ENCODE peak calls at places on chromosomes 4 and X, in seven cellular contexts. One of them, this sample, is unnamed.

GRCh38 chr4:100907465-100908454 is 389.9 kb upstream of the EMCN start:
- DNase-seq in suprapubic skin: no peak
- DNase-seq in spleen: no peak
- DNase-seq in mammary epithelial cell: peak
- DNase-seq in cardiac muscle cell: no peak
- DNase-seq in lung: no peak
- DNase-seq in lower leg skin: no peak
- DNase-seq in this sample: peak

GRCh38 chrX:97743014-97743413 is 859.3 kb downstream of the RPA4 start:
- DNase-seq in suprapubic skin: no peak
- DNase-seq in spleen: no peak
- DNase-seq in mammary epithelial cell: no peak
- DNase-seq in cardiac muscle cell: no peak
- DNase-seq in lung: no peak
- DNase-seq in lower leg skin: no peak
- DNase-seq in this sample: peak

GRCh38 chr4:150007512-150007911 is 70.7 kb upstream of the DCLK2 start:
- DNase-seq in suprapubic skin: no peak
- DNase-seq in spleen: no peak
- DNase-seq in mammary epithelial cell: peak
- DNase-seq in cardiac muscle cell: no peak
- DNase-seq in lung: no peak
- DNase-seq in lower leg skin: no peak
- DNase-seq in this sample: no peak

GRCh38 chr4:2049381-2049780 is 9.7 kb upstream of the NAT8L start:
- DNase-seq in suprapubic skin: no peak
- DNase-seq in spleen: peak
- DNase-seq in mammary epithelial cell: no peak
- DNase-seq in cardiac muscle cell: no peak
- DNase-seq in lung: no peak
- DNase-seq in lower leg skin: peak
- DNase-seq in this sample: no peak

GRCh38 chr4:181688416-181688815 is 554.8 kb upstream of the TENM3 start:
- DNase-seq in suprapubic skin: no peak
- DNase-seq in spleen: no peak
- DNase-seq in mammary epithelial cell: no peak
- DNase-seq in cardiac muscle cell: no peak
- DNase-seq in lung: no peak
- DNase-seq in lower leg skin: no peak
- DNase-seq in this sample: no peak

GRCh38 chrX:136789856-136790255 is 9.1 kb upstream of the ARHGEF6 start:
- DNase-seq in suprapubic skin: no peak
- DNase-seq in spleen: no peak
- DNase-seq in mammary epithelial cell: no peak
- DNase-seq in cardiac muscle cell: no peak
- DNase-seq in lung: no peak
- DNase-seq in lower leg skin: no peak
- DNase-seq in this sample: no peak

GRCh38 chr4:20422398-20422797 is 170.7 kb downstream of the SLIT2 start:
- DNase-seq in suprapubic skin: no peak
- DNase-seq in spleen: no peak
- DNase-seq in mammary epithelial cell: peak
- DNase-seq in cardiac muscle cell: peak
- DNase-seq in lung: peak
- DNase-seq in lower leg skin: no peak
- DNase-seq in this sample: peak

GRCh38 chrX:71111851-71112468 is 583 bp upstream of the IL2RG start:
- DNase-seq in suprapubic skin: no peak
- DNase-seq in spleen: peak
- DNase-seq in mammary epithelial cell: no peak
- DNase-seq in cardiac muscle cell: no peak
- DNase-seq in lung: no peak
- DNase-seq in lower leg skin: no peak
- DNase-seq in this sample: no peak

GRCh38 chrX:3026074-3026588 is 15.1 kb upstream of the ARSF start:
- DNase-seq in suprapubic skin: no peak
- DNase-seq in spleen: no peak
- DNase-seq in mammary epithelial cell: peak
- DNase-seq in cardiac muscle cell: no peak
- DNase-seq in lung: no peak
- DNase-seq in lower leg skin: peak
- DNase-seq in this sample: no peak

GRCh38 chrX:150616863-150617198 is 48.4 kb downstream of the MTM1 start:
- DNase-seq in suprapubic skin: no peak
- DNase-seq in spleen: no peak
- DNase-seq in mammary epithelial cell: peak
- DNase-seq in cardiac muscle cell: no peak
- DNase-seq in lung: no peak
- DNase-seq in lower leg skin: no peak
- DNase-seq in this sample: no peak

GRCh38 chrX:2500091-2500680 is 590 bp downstream of the DHRSX start:
- DNase-seq in suprapubic skin: no peak
- DNase-seq in spleen: peak
- DNase-seq in mammary epithelial cell: peak
- DNase-seq in cardiac muscle cell: peak
- DNase-seq in lung: no peak
- DNase-seq in lower leg skin: peak
- DNase-seq in this sample: peak

GRCh38 chr4:156962551-156962974 is 9.0 kb downstream of the PDGFC start:
- DNase-seq in suprapubic skin: no peak
- DNase-seq in spleen: no peak
- DNase-seq in mammary epithelial cell: no peak
- DNase-seq in cardiac muscle cell: no peak
- DNase-seq in lung: no peak
- DNase-seq in lower leg skin: peak
- DNase-seq in this sample: peak

GRCh38 chrX:71938371-71938770 is 27.7 kb downstream of the NHSL2 start:
- DNase-seq in suprapubic skin: no peak
- DNase-seq in spleen: no peak
- DNase-seq in mammary epithelial cell: no peak
- DNase-seq in cardiac muscle cell: no peak
- DNase-seq in lung: no peak
- DNase-seq in lower leg skin: no peak
- DNase-seq in this sample: no peak

GRCh38 chrX:48613502-48614160 is 16.3 kb downstream of the WDR13 start:
- DNase-seq in suprapubic skin: no peak
- DNase-seq in spleen: no peak
- DNase-seq in mammary epithelial cell: no peak
- DNase-seq in cardiac muscle cell: no peak
- DNase-seq in lung: no peak
- DNase-seq in lower leg skin: no peak
- DNase-seq in this sample: peak

GRCh38 chr4:62225972-62226371 is 1025.8 kb downstream of the ADGRL3 start:
- DNase-seq in suprapubic skin: no peak
- DNase-seq in spleen: no peak
- DNase-seq in mammary epithelial cell: no peak
- DNase-seq in cardiac muscle cell: no peak
- DNase-seq in lung: no peak
- DNase-seq in lower leg skin: no peak
- DNase-seq in this sample: peak

GRCh38 chrX:152575331-152575730 is 62.4 kb upstream of the GABRQ start:
- DNase-seq in suprapubic skin: no peak
- DNase-seq in spleen: no peak
- DNase-seq in mammary epithelial cell: peak
- DNase-seq in cardiac muscle cell: no peak
- DNase-seq in lung: no peak
- DNase-seq in lower leg skin: no peak
- DNase-seq in this sample: no peak

GRCh38 chr4:165312506-165312905 is 15.0 kb upstream of the MSMO1 start:
- DNase-seq in suprapubic skin: no peak
- DNase-seq in spleen: no peak
- DNase-seq in mammary epithelial cell: peak
- DNase-seq in cardiac muscle cell: no peak
- DNase-seq in lung: no peak
- DNase-seq in lower leg skin: no peak
- DNase-seq in this sample: peak

GRCh38 chr4:37635155-37635554 is 51.0 kb downstream of the RELL1 start:
- DNase-seq in suprapubic skin: no peak
- DNase-seq in spleen: no peak
- DNase-seq in mammary epithelial cell: no peak
- DNase-seq in cardiac muscle cell: no peak
- DNase-seq in lung: no peak
- DNase-seq in lower leg skin: no peak
- DNase-seq in this sample: peak

GRCh38 chr4:139144161-139144859 is 32.7 kb downstream of the ELF2 start:
- DNase-seq in suprapubic skin: no peak
- DNase-seq in spleen: peak
- DNase-seq in mammary epithelial cell: peak
- DNase-seq in cardiac muscle cell: peak
- DNase-seq in lung: peak
- DNase-seq in lower leg skin: no peak
- DNase-seq in this sample: peak

GRCh38 chr4:3766791-3767561 is 791 bp downstream of the ADRA2C start:
- DNase-seq in suprapubic skin: no peak
- DNase-seq in spleen: no peak
- DNase-seq in mammary epithelial cell: peak
- DNase-seq in cardiac muscle cell: peak
- DNase-seq in lung: no peak
- DNase-seq in lower leg skin: no peak
- DNase-seq in this sample: no peak

GRCh38 chr4:3767569-3768288 is 1.5 kb downstream of the ADRA2C start:
- DNase-seq in suprapubic skin: no peak
- DNase-seq in spleen: no peak
- DNase-seq in mammary epithelial cell: peak
- DNase-seq in cardiac muscle cell: peak
- DNase-seq in lung: no peak
- DNase-seq in lower leg skin: no peak
- DNase-seq in this sample: peak

GRCh38 chr4:3766207-3766790 is at the start of gene ADRA2C:
- DNase-seq in suprapubic skin: no peak
- DNase-seq in spleen: no peak
- DNase-seq in mammary epithelial cell: no peak
- DNase-seq in cardiac muscle cell: peak
- DNase-seq in lung: no peak
- DNase-seq in lower leg skin: no peak
- DNase-seq in this sample: no peak

GRCh38 chr4:3762753-3763511 is 3.3 kb upstream of the ADRA2C start:
- DNase-seq in suprapubic skin: no peak
- DNase-seq in spleen: no peak
- DNase-seq in mammary epithelial cell: no peak
- DNase-seq in cardiac muscle cell: no peak
- DNase-seq in lung: no peak
- DNase-seq in lower leg skin: no peak
- DNase-seq in this sample: no peak

GRCh38 chr4:3765271-3766206 is 646 bp upstream of the ADRA2C start:
- DNase-seq in suprapubic skin: no peak
- DNase-seq in spleen: no peak
- DNase-seq in mammary epithelial cell: peak
- DNase-seq in cardiac muscle cell: peak
- DNase-seq in lung: no peak
- DNase-seq in lower leg skin: no peak
- DNase-seq in this sample: peak
- TF ChIP-seq CTCF in suprapubic skin: no peak
- TF ChIP-seq CTCF in spleen: peak
- TF ChIP-seq CTCF in mammary epithelial cell: no peak
- TF ChIP-seq CTCF in cardiac muscle cell: no peak
- TF ChIP-seq CTCF in lung: no peak
- TF ChIP-seq CTCF in lower leg skin: no peak
- TF ChIP-seq CTCF in this sample: no peak

GRCh38 chr4:123638834-123639233 is 242.2 kb downstream of the SPRY1 start:
- DNase-seq in suprapubic skin: no peak
- DNase-seq in spleen: no peak
- DNase-seq in mammary epithelial cell: no peak
- DNase-seq in cardiac muscle cell: no peak
- DNase-seq in lung: no peak
- DNase-seq in lower leg skin: no peak
- DNase-seq in this sample: no peak
- H3K4me3 ChIP-seq in suprapubic skin: no peak
- H3K4me3 ChIP-seq in spleen: no peak
- H3K4me3 ChIP-seq in mammary epithelial cell: no peak
- H3K4me3 ChIP-seq in cardiac muscle cell: no peak
- H3K4me3 ChIP-seq in lung: no peak
- H3K4me3 ChIP-seq in lower leg skin: no peak
- H3K4me3 ChIP-seq in this sample: no peak

DNA sequence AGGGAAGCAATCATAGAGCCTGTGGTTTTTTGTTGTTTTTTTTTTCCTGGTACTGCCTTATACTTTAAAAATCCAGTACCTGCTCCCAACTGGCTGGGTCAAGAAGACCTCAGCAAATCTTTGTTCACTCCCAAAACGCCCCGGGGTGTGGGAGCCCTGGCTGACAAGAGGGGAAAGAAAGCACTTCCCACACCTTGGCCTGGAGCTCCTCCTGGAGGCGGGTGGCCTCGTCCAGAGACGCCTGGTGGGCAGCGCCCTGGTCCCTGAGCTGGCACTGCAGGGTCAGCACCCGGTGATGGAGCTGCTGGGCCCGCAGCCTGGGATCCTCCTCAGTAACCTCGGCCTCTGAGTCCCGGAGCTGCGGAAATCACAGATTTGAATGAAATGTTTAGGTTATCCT is 38.2 kb downstream of the C4orf50 start:
- DNase-seq in suprapubic skin: no peak
- DNase-seq in spleen: no peak
- DNase-seq in mammary epithelial cell: peak
- DNase-seq in cardiac muscle cell: peak
- DNase-seq in lung: no peak
- DNase-seq in lower leg skin: peak
- DNase-seq in this sample: no peak
- TF ChIP-seq CTCF in suprapubic skin: peak
- TF ChIP-seq CTCF in spleen: no peak
- TF ChIP-seq CTCF in mammary epithelial cell: peak
- TF ChIP-seq CTCF in cardiac muscle cell: peak
- TF ChIP-seq CTCF in lung: peak
- TF ChIP-seq CTCF in lower leg skin: no peak
- TF ChIP-seq CTCF in this sample: peak

DNA sequence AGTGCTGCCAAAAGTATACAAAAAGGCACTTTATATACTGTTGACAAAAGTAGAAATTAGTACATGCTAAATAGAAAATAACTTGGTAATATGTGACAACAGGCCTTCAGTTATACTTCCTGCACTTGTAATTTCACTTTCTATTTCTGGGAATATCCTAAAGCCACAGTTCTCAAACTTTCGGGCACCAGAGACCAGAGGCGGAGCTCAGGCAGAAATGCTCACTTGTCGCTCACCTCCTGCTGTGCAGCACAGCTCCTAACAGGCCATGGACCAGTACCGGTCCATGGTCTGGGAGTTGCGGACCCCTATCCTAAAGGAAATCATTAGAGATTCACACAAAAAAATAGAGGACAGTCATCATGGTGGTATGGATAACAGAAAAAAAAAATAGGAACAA is 25.7 kb downstream of the ACSL4 start:
- DNase-seq in suprapubic skin: no peak
- DNase-seq in spleen: peak
- DNase-seq in mammary epithelial cell: no peak
- DNase-seq in cardiac muscle cell: no peak
- DNase-seq in lung: no peak
- DNase-seq in lower leg skin: no peak
- DNase-seq in this sample: no peak
- H3K4me3 ChIP-seq in suprapubic skin: no peak
- H3K4me3 ChIP-seq in spleen: peak
- H3K4me3 ChIP-seq in mammary epithelial cell: no peak
- H3K4me3 ChIP-seq in cardiac muscle cell: no peak
- H3K4me3 ChIP-seq in lung: no peak
- H3K4me3 ChIP-seq in lower leg skin: no peak
- H3K4me3 ChIP-seq in this sample: no peak